ENCODE peak calls at places on chromosomes 3 and 15, in four cellular contexts. K, E, P and Q are unnamed samples.
A peak's percentile ranks its signal among the peaks of the same experiment; 100 is the strongest.

GRCh38 chr3:115989927-115990326 is 366.6 kb downstream of the GAP43 start:
- DNase-seq in E (no peak), K (peak; percentile 70), P (no peak), Q (no peak)

GRCh38 chr3:66418432-66419052 is 82.3 kb downstream of the LRIG1 start:
- DNase-seq in P (peak; percentile 63), K (peak; percentile 42), E (no peak), Q (no peak)

GRCh38 chr3:187833799-187834578 is 88.7 kb upstream of the BCL6 start:
- DNase-seq in P (no peak), E (peak; percentile 25), K (no peak), Q (no peak)

GRCh38 chr15:71708052-71708432 is 102.3 kb upstream of the NR2E3 start:
- DNase-seq in E (no peak), P (no peak), K (peak; percentile 10), Q (no peak)

GRCh38 chr15:66832679-66833078 is 130.6 kb downstream of the SMAD6 start:
- DNase-seq in E (no peak), K (peak; percentile 86), P (no peak), Q (peak; percentile 96)

GRCh38 chr3:13890377-13891016 is 10.6 kb upstream of the WNT7A start:
- DNase-seq in E (no peak), K (no peak), P (no peak), Q (no peak)

GRCh38 chr3:129195731-129196256 is 12.1 kb upstream of the CNBP start:
- DNase-seq in P (no peak), E (no peak), K (peak; percentile 95), Q (peak; percentile 97)

GRCh38 chr15:84023636-84024035 is 211.9 kb upstream of the GOLGA6L4 start:
- DNase-seq in E (peak; percentile 62), P (no peak), K (peak; percentile 15), Q (peak; percentile 64)

GRCh38 chr3:46546896-46547440 is 19.1 kb downstream of the LRRC2 start:
- DNase-seq in E (no peak), K (no peak), P (no peak), Q (no peak)

GRCh38 chr3:101603184-101603583 is 29.2 kb downstream of the PCNP start:
- DNase-seq in P (no peak), E (no peak), K (no peak), Q (no peak)

GRCh38 chr3:160697628-160698382 is 20.8 kb downstream of the ARL14 start:
- DNase-seq in K (peak; percentile 48), P (no peak), E (peak; percentile 24), Q (peak; percentile 42)

GRCh38 chr3:155989536-155989935 is 119.1 kb downstream of the GMPS start:
- DNase-seq in E (no peak), P (no peak), K (no peak), Q (no peak)

GRCh38 chr15:71139264-71139663 is 24.0 kb downstream of the THSD4 start:
- DNase-seq in P (no peak), E (no peak), K (no peak), Q (no peak)

GRCh38 chr3:11582123-11582968 is 61.4 kb downstream of the VGLL4 start:
- DNase-seq in E (no peak), K (peak; percentile 92), P (peak; percentile 52), Q (peak; percentile 93)

GRCh38 chr15:90286678-90287077 is 21.2 kb downstream of the NGRN start:
- DNase-seq in E (peak; percentile 58), K (peak; percentile 47), P (no peak), Q (peak; percentile 66)

GRCh38 chr3:29493109-29493508 is 212.2 kb downstream of the RBMS3 start:
- DNase-seq in K (no peak), P (no peak), E (no peak), Q (no peak)

GRCh38 chr15:43792761-43793493 is 807 bp downstream of the SERF2 start:
- DNase-seq in K (peak; percentile 53), P (no peak), E (peak; percentile 49), Q (peak; percentile 45)

GRCh38 chr3:71217640-71218222 is 365.8 kb downstream of the FOXP1 start:
- DNase-seq in P (no peak), E (no peak), K (no peak), Q (no peak)

GRCh38 chr15:79977431-79977940 is 6.5 kb upstream of the BCL2A1 start:
- DNase-seq in E (peak; percentile 85), K (no peak), P (no peak), Q (peak; percentile 34)

GRCh38 chr15:41648770-41649169 is 11.4 kb upstream of the MGA start:
- DNase-seq in P (no peak), E (no peak), K (peak; percentile 56), Q (peak; percentile 62)

GRCh38 chr15:65829150-65829764 is 37.2 kb upstream of the DENND4A start:
- DNase-seq in E (peak; percentile 61), K (no peak), P (no peak), Q (peak; percentile 45)

GRCh38 chr3:183149915-183150825 is 12.4 kb downstream of the LAMP3 start:
- DNase-seq in P (no peak), E (no peak), K (peak; percentile 42), Q (peak; percentile 73)

GRCh38 chr3:10753964-10754363 is 62.1 kb upstream of the SLC6A11 start:
- DNase-seq in K (peak; percentile 13), P (peak; percentile 48), E (peak; percentile 27), Q (peak; percentile 46)

GRCh38 chr15:39704684-39705083 is 78.0 kb downstream of the FSIP1 start:
- DNase-seq in E (no peak), P (no peak), K (peak; percentile 81), Q (peak; percentile 79)

GRCh38 chr3:178001670-178002101 is 534.5 kb upstream of the KCNMB2 start:
- DNase-seq in P (no peak), E (peak; percentile 66), K (no peak), Q (peak; percentile 53)

GRCh38 chr3:116444099-116444700 is 1.1 kb downstream of the LSAMP start:
- DNase-seq in K (no peak), E (no peak), P (no peak), Q (no peak)

GRCh38 chr3:158097141-158097540 is 9.1 kb downstream of the SHOX2 start:
- DNase-seq in E (no peak), K (no peak), P (no peak), Q (no peak)
- H3K4me3 ChIP-seq in E (peak overlapping the region; percentile 77), K (no peak overlapping the region), P (peak overlapping the region; percentile 29), Q (no peak overlapping the region)

GRCh38 chr15:101192081-101192480 is 59.8 kb downstream of the CHSY1 start:
- DNase-seq in K (no peak), P (no peak), E (no peak), Q (no peak)

GRCh38 chr15:101191242-101191641 is 60.6 kb downstream of the CHSY1 start:
- DNase-seq in P (no peak), K (no peak), E (no peak), Q (no peak)

GRCh38 chr15:101194246-101195138 is 57.4 kb downstream of the CHSY1 start:
- DNase-seq in K (peak; percentile 61), P (no peak), E (no peak), Q (no peak)

GRCh38 chr15:101193063-101193712 is 58.7 kb downstream of the CHSY1 start:
- DNase-seq in E (no peak), K (peak; percentile 77), P (no peak), Q (peak; percentile 81)

DNA sequence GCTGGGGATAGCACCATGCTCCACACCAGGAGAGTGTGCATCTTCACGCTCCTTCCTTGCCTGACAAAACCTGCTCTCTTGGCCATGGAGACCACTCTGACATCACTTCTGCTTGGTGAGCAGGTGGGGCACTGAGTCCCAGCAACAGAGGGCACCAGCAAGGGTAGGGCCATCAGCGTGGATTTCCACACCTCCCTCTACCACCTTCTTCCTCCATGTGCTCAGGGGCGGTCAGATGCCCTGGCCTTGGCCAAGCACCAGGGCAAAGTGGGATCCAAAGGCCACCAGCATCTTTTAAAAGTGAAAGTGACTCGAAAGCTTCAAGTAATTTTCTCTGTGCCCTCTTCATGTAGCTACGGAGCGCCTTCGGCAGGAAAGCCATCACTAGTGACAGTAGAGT is 58.1 kb downstream of the CHSY1 start:
- DNase-seq in K (no peak), P (no peak), E (no peak), Q (no peak)
- H3K4me3 ChIP-seq in K (peak overlapping the region; percentile 53), P (no peak overlapping the region), E (no peak overlapping the region), Q (no peak overlapping the region)

GRCh38 chr3:128094295-128095151 is 29.1 kb downstream of the RUVBL1 start:
- DNase-seq in K (no peak), E (no peak), P (peak; percentile 39), Q (peak; percentile 45)
- H3K4me3 ChIP-seq in K (no peak overlapping the region), E (no peak overlapping the region), P (no peak overlapping the region), Q (no peak overlapping the region)

GRCh38 chr3:21750291-21750690 is 719 bp downstream of the ZNF385D start:
- DNase-seq in K (no peak), P (no peak), E (peak; percentile 3), Q (peak; percentile 25)
- H3K4me3 ChIP-seq in K (peak overlapping the region; percentile 72), P (no peak overlapping the region), E (no peak overlapping the region), Q (peak overlapping the region; percentile 51)

DNA sequence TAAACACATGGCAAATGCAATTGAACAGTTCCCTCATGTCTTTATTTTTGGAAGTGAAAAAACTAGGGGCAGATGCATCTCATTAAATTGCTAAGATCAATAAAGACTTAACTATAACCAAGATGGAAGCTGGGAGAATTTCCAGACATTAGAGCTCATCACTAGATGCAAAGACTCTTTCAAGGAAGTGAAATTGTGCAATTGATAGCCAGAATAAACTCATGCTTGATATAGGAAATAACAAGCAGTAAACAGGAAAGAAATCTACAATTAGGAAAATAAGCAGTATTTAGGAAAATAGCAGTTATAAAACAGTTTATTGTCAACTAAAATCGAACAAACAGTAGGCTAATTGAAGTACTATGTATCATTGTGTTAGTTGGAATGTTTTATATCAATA is 8.8 kb upstream of the ANKUB1 start:
- DNase-seq in E (no peak), K (no peak), P (no peak), Q (no peak)
- H3K4me3 ChIP-seq in E (no peak overlapping the region), K (no peak overlapping the region), P (no peak overlapping the region), Q (no peak overlapping the region)

GRCh38 chr15:92033723-92034122 is 180.2 kb downstream of the SLCO3A1 start:
- DNase-seq in P (no peak), K (no peak), E (no peak), Q (no peak)
- H3K4me3 ChIP-seq in P (no peak overlapping the region), K (no peak overlapping the region), E (no peak overlapping the region), Q (no peak overlapping the region)

GRCh38 chr3:38311941-38312340 is 29.8 kb downstream of the SLC22A14 start:
- DNase-seq in E (no peak), P (no peak), K (no peak), Q (no peak)

GRCh38 chr3:38306941-38307340 is 24.8 kb downstream of the SLC22A14 start:
- DNase-seq in E (no peak), K (no peak), P (no peak), Q (no peak)

GRCh38 chr3:38311474-38311873 is 29.4 kb downstream of the SLC22A14 start:
- DNase-seq in E (no peak), K (no peak), P (no peak), Q (no peak)

GRCh38 chr3:38308456-38308855 is 26.4 kb downstream of the SLC22A14 start:
- DNase-seq in K (no peak), E (no peak), P (no peak), Q (no peak)

GRCh38 chr3:38307599-38307998 is 25.5 kb downstream of the SLC22A14 start:
- DNase-seq in K (no peak), E (no peak), P (no peak), Q (no peak)
- H3K4me3 ChIP-seq in K (no peak overlapping the region), E (no peak overlapping the region), P (no peak overlapping the region), Q (no peak overlapping the region)